ENCODE peak calls at places on chromosomes 12 and 14, in four cellular contexts. W is HepG2, B is H1, P is K562. C is an unnamed sample.

GRCh38 chr12:132771126-132771838 is 9.7 kb upstream of the ANKLE2 start:
- DNase-seq in P (no peak), W (no peak), B (no peak), C (peak)

GRCh38 chr12:99619389-99620158 is 28.0 kb upstream of the GARIN6 start:
- DNase-seq in P (peak), W (peak), B (peak), C (peak)

GRCh38 chr12:39043425-39043824 is 138.0 kb upstream of the CPNE8 start:
- DNase-seq in W (no peak), P (no peak), B (no peak), C (no peak)

GRCh38 chr12:46661161-46661845 is 164.5 kb downstream of the SLC38A4 start:
- DNase-seq in P (no peak), B (no peak), W (peak), C (peak)

GRCh38 chr14:96145116-96145864 is 59.3 kb upstream of the BDKRB2 start:
- DNase-seq in B (peak), P (no peak), W (no peak), C (peak)

GRCh38 chr14:68628605-68629310 is 164.1 kb downstream of the ZFP36L1 start:
- DNase-seq in B (peak), P (no peak), W (peak), C (no peak)

GRCh38 chr12:124379938-124380754 is 85.3 kb downstream of the RFLNA start:
- DNase-seq in W (no peak), P (no peak), B (no peak), C (peak)

GRCh38 chr12:14946856-14947255 is 8.5 kb upstream of the ERP27 start:
- DNase-seq in B (no peak), P (no peak), W (no peak), C (no peak)

GRCh38 chr12:125134576-125134975 is 69.3 kb downstream of the AACS start:
- DNase-seq in B (no peak), P (no peak), W (no peak), C (no peak)

GRCh38 chr14:104973215-104974145 is 4.7 kb downstream of the AHNAK2 start:
- DNase-seq in W (no peak), P (no peak), B (no peak), C (peak)

GRCh38 chr12:116631619-116632018 is 72.4 kb downstream of the MAP1LC3B2 start:
- DNase-seq in P (no peak), W (no peak), B (no peak), C (no peak)

GRCh38 chr12:71840226-71840847 is 778 bp downstream of the TBC1D15 start:
- DNase-seq in P (peak), W (peak), B (no peak), C (peak)

GRCh38 chr14:32397871-32398640 is 69.0 kb downstream of the AKAP6 start:
- DNase-seq in B (no peak), P (no peak), W (no peak), C (peak)

GRCh38 chr12:10171954-10172353 is at the start of gene OLR1:
- DNase-seq in W (no peak), B (no peak), P (no peak), C (peak)

GRCh38 chr12:18706798-18707197 is 31.0 kb downstream of the PLCZ1 start:
- DNase-seq in P (no peak), W (no peak), B (no peak), C (no peak)

GRCh38 chr12:130880411-130880885 is 8.6 kb downstream of the RAN start:
- DNase-seq in W (no peak), B (no peak), P (no peak), C (no peak)

GRCh38 chr14:95515080-95515489 is 1.4 kb downstream of the SYNE3 start:
- DNase-seq in B (no peak), W (no peak), P (no peak), C (no peak)

GRCh38 chr14:101780390-101780789 is 18.9 kb downstream of the PPP2R5C start:
- DNase-seq in B (no peak), P (no peak), W (no peak), C (no peak)
- H3K9ac ChIP-seq in B (no peak), P (no peak), W (no peak), C (no peak)

GRCh38 chr12:110340706-110341105 is 59.7 kb downstream of the ATP2A2 start:
- DNase-seq in B (no peak), W (no peak), P (no peak), C (no peak)

GRCh38 chr12:110338754-110339153 is 57.7 kb downstream of the ATP2A2 start:
- DNase-seq in B (peak), W (no peak), P (peak), C (no peak)

GRCh38 chr12:110342157-110342556 is 61.1 kb downstream of the ATP2A2 start:
- DNase-seq in B (no peak), P (no peak), W (no peak), C (no peak)

GRCh38 chr12:110337912-110338710 is 57.1 kb downstream of the ATP2A2 start:
- DNase-seq in B (peak), W (peak), P (no peak), C (no peak)

DNA sequence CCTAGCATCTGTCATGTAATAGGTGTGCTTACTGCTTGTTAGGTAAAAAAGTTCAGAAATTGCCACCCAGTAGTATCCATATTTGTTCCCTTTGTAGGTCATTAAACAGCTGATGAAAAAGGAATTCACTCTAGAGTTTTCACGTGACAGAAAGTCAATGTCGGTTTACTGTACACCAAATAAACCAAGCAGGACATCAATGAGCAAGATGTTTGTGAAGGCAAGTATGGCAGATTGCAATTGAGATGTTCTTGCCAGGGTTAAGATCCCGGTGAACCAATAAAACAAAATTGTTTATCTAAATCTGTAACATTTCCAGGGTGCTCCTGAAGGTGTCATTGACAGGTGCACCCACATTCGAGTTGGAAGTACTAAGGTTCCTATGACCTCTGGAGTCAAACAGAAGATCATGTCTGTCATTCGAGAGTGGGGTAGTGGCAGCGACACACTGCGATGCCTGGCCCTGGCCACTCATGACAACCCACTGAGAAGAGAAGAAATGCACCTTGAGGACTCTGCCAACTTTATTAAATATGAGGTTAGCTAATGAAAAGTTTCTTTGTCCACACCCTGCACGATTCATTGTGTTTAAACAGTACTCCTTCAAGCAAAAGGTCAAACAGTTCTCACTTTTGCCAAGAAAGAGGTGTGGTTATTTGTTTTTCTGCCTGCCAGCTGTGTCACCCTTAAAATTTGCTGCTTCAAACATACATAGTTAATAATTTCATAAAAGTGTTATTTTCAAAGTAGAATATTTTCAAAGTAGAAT is 58.3 kb downstream of the ATP2A2 start:
- DNase-seq in W (no peak), P (no peak), B (peak), C (no peak)
- TF ChIP-seq CTCF in W (no peak), P (no peak), B (no peak), C (no peak)

GRCh38 chr12:63348544-63348943 is 197.5 kb upstream of the AVPR1A start:
- DNase-seq in P (no peak), B (no peak), W (no peak), C (no peak)
- TF ChIP-seq MAFK in P (no peak), B (no peak), W (no peak), C (no peak)

GRCh38 chr12:113892556-113892955 is 73.6 kb downstream of the RBM19 start:
- DNase-seq in B (no peak), W (no peak), P (no peak), C (no peak)

GRCh38 chr12:113891167-113891692 is 74.9 kb downstream of the RBM19 start:
- DNase-seq in W (no peak), P (no peak), B (no peak), C (no peak)

GRCh38 chr12:113889806-113890581 is 76.1 kb downstream of the RBM19 start:
- DNase-seq in B (no peak), W (no peak), P (no peak), C (no peak)

GRCh38 chr12:113893221-113893620 is 72.9 kb downstream of the RBM19 start:
- DNase-seq in W (no peak), P (no peak), B (no peak), C (no peak)

GRCh38 chr12:113891737-113892520 is 74.2 kb downstream of the RBM19 start:
- DNase-seq in W (no peak), P (no peak), B (no peak), C (no peak)
- H3K9ac ChIP-seq in W (no peak), P (no peak), B (no peak), C (no peak)

GRCh38 chr14:51369814-51370213 is 129.8 kb downstream of the TMX1 start:
- DNase-seq in B (peak), W (no peak), P (peak), C (no peak)
- TF ChIP-seq CTCF in B (peak), W (peak), P (peak), C (no peak)

DNA sequence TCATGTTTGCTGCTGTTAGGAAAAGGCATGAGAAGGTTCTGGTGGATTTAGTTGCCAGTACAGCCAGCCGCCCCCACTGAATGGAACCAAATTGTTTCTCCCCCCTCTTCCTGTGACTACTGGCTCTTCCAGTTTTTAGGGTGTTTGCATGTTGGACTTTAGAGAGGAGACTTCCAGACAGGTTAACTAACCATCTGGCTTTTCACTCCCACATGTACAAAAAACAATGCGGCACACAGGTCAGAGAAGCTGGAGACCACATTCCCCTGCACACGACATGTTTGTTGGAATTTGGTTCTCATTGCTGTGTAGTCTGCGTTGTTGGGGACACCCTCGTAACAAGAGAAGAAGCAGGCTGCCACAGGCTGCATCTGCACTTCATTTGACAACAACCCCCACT is 103.9 kb upstream of the TMEM132C start:
- DNase-seq in W (no peak), P (no peak), B (no peak), C (no peak)
- TF ChIP-seq MAFK in W (no peak), P (no peak), B (no peak), C (no peak)

GRCh38 chr12:92030618-92031017 is 115.0 kb downstream of the BTG1 start:
- DNase-seq in P (no peak), B (no peak), W (no peak), C (peak)
- H3K9ac ChIP-seq in P (no peak), B (no peak), W (no peak), C (no peak)